ENCODE peak calls at places on chromosomes 3 and 15, in eight cellular contexts. S, U, G, N, V, I, Y and K are unnamed samples.

GRCh38 chr3:126202281-126203079 is 22.1 kb upstream of the ALDH1L1 start:
- DNase-seq in S (peak), U (no peak), G (no peak), N (no peak), V (no peak), I (no peak), Y (no peak), K (no peak)

GRCh38 chr3:44301746-44302145 is 36.8 kb upstream of the TCAIM start:
- DNase-seq in S (no peak), U (no peak), G (no peak), N (no peak), V (no peak), I (peak), Y (no peak), K (no peak)

GRCh38 chr3:117531078-117531477 is 821.5 kb downstream of the TUSC7 start:
- DNase-seq in S (no peak), U (no peak), G (no peak), N (peak), V (no peak), I (no peak), Y (no peak), K (no peak)

GRCh38 chr3:114660124-114660523 is 366.3 kb downstream of the TIGIT start:
- DNase-seq in S (no peak), U (peak), G (peak), N (peak), V (no peak), I (no peak), Y (peak), K (no peak)

GRCh38 chr3:15221574-15222217 is 15.7 kb downstream of the CAPN7 start:
- DNase-seq in S (no peak), U (no peak), G (no peak), N (no peak), V (no peak), I (no peak), Y (no peak), K (no peak)

GRCh38 chr3:183507551-183507950 is 48.0 kb downstream of the KLHL6 start:
- DNase-seq in S (no peak), U (no peak), G (no peak), N (no peak), V (no peak), I (no peak), Y (no peak), K (no peak)

GRCh38 chr3:105353485-105354161 is 13.1 kb upstream of the ALCAM start:
- DNase-seq in S (no peak), U (peak), G (peak), N (no peak), V (no peak), I (no peak), Y (no peak), K (no peak)

GRCh38 chr15:39685999-39686613 is 96.5 kb downstream of the FSIP1 start:
- DNase-seq in S (peak), U (no peak), G (peak), N (peak), V (peak), I (peak), Y (peak), K (peak)

GRCh38 chr15:75695206-75695605 is 17.4 kb downstream of the CSPG4 start:
- DNase-seq in S (no peak), U (no peak), G (no peak), N (no peak), V (no peak), I (no peak), Y (no peak), K (no peak)

GRCh38 chr15:42611532-42611931 is 36.1 kb downstream of the STARD9 start:
- DNase-seq in S (no peak), U (no peak), G (no peak), N (no peak), V (no peak), I (no peak), Y (no peak), K (no peak)

GRCh38 chr3:29493109-29493508 is 212.2 kb downstream of the RBMS3 start:
- DNase-seq in S (no peak), U (no peak), G (no peak), N (no peak), V (peak), I (no peak), Y (no peak), K (no peak)